ENCODE peak calls at places on chromosomes 6 and 20, in five cellular contexts. One of them, this sample, is unnamed.

GRCh38 chr20:5065489-5066383 is 54.0 kb downstream of the PCNA start:
- DNase-seq in BJ: peak
- DNase-seq in fibroblast of the aortic adventitia: peak
- DNase-seq in GM13977: no peak
- DNase-seq in cardiac muscle cell: peak
- DNase-seq in this sample: no peak

GRCh38 chr6:129416337-129416990 is 293.5 kb downstream of the ARHGAP18 start:
- DNase-seq in BJ: no peak
- DNase-seq in GM13977: no peak
- DNase-seq in fibroblast of the aortic adventitia: no peak
- DNase-seq in cardiac muscle cell: no peak
- DNase-seq in this sample: no peak

GRCh38 chr20:17725094-17725835 is 25.5 kb downstream of the BANF2 start:
- DNase-seq in GM13977: no peak
- DNase-seq in BJ: no peak
- DNase-seq in cardiac muscle cell: no peak
- DNase-seq in fibroblast of the aortic adventitia: no peak
- DNase-seq in this sample: no peak

GRCh38 chr20:61331542-61331941 is 79.5 kb downstream of the CDH4 start:
- DNase-seq in BJ: no peak
- DNase-seq in fibroblast of the aortic adventitia: no peak
- DNase-seq in GM13977: no peak
- DNase-seq in cardiac muscle cell: peak
- DNase-seq in this sample: no peak

GRCh38 chr6:64896939-64897338 is 810.1 kb downstream of the EYS start:
- DNase-seq in fibroblast of the aortic adventitia: no peak
- DNase-seq in BJ: no peak
- DNase-seq in cardiac muscle cell: no peak
- DNase-seq in GM13977: no peak
- DNase-seq in this sample: no peak

GRCh38 chr6:134071876-134072275 is 19.5 kb upstream of the SLC2A12 start:
- DNase-seq in cardiac muscle cell: no peak
- DNase-seq in fibroblast of the aortic adventitia: no peak
- DNase-seq in BJ: no peak
- DNase-seq in GM13977: no peak
- DNase-seq in this sample: no peak

GRCh38 chr6:157558487-157559200 is 177.7 kb downstream of the ZDHHC14 start:
- DNase-seq in fibroblast of the aortic adventitia: no peak
- DNase-seq in cardiac muscle cell: no peak
- DNase-seq in BJ: no peak
- DNase-seq in GM13977: no peak
- DNase-seq in this sample: no peak

GRCh38 chr6:106486236-106486635 is 125.7 kb downstream of the CRYBG1 start:
- DNase-seq in GM13977: no peak
- DNase-seq in fibroblast of the aortic adventitia: no peak
- DNase-seq in BJ: no peak
- DNase-seq in cardiac muscle cell: no peak
- DNase-seq in this sample: no peak

GRCh38 chr20:44273231-44274215 is 26.4 kb downstream of the GDAP1L1 start:
- DNase-seq in BJ: no peak
- DNase-seq in cardiac muscle cell: no peak
- DNase-seq in GM13977: no peak
- DNase-seq in fibroblast of the aortic adventitia: no peak
- DNase-seq in this sample: peak

GRCh38 chr6:17580518-17581048 is 19.5 kb upstream of the FAM8A1 start:
- DNase-seq in fibroblast of the aortic adventitia: peak
- DNase-seq in GM13977: no peak
- DNase-seq in cardiac muscle cell: peak
- DNase-seq in BJ: no peak
- DNase-seq in this sample: peak

GRCh38 chr6:125512621-125513020 is 210.9 kb upstream of the HDDC2 start:
- DNase-seq in cardiac muscle cell: no peak
- DNase-seq in GM13977: no peak
- DNase-seq in fibroblast of the aortic adventitia: peak
- DNase-seq in BJ: no peak
- DNase-seq in this sample: peak

GRCh38 chr6:3627501-3627900 is 124.0 kb downstream of the PXDC1 start:
- DNase-seq in BJ: no peak
- DNase-seq in GM13977: no peak
- DNase-seq in cardiac muscle cell: no peak
- DNase-seq in fibroblast of the aortic adventitia: no peak
- DNase-seq in this sample: no peak

GRCh38 chr20:3836132-3836531 is 10.5 kb upstream of the MAVS start:
- DNase-seq in cardiac muscle cell: no peak
- DNase-seq in fibroblast of the aortic adventitia: no peak
- DNase-seq in BJ: no peak
- DNase-seq in GM13977: no peak
- DNase-seq in this sample: no peak

GRCh38 chr6:11766056-11766455 is 12.5 kb downstream of the ADTRP start:
- DNase-seq in cardiac muscle cell: peak
- DNase-seq in GM13977: no peak
- DNase-seq in BJ: no peak
- DNase-seq in fibroblast of the aortic adventitia: peak
- DNase-seq in this sample: no peak

GRCh38 chr20:41466836-41467619 is 100.4 kb upstream of the EMILIN3 start:
- DNase-seq in fibroblast of the aortic adventitia: no peak
- DNase-seq in GM13977: no peak
- DNase-seq in BJ: no peak
- DNase-seq in cardiac muscle cell: no peak
- DNase-seq in this sample: no peak
- TF ChIP-seq CTCF in fibroblast of the aortic adventitia: no peak
- TF ChIP-seq CTCF in GM13977: no peak
- TF ChIP-seq CTCF in BJ: no peak
- TF ChIP-seq CTCF in cardiac muscle cell: no peak
- TF ChIP-seq CTCF in this sample: no peak

DNA sequence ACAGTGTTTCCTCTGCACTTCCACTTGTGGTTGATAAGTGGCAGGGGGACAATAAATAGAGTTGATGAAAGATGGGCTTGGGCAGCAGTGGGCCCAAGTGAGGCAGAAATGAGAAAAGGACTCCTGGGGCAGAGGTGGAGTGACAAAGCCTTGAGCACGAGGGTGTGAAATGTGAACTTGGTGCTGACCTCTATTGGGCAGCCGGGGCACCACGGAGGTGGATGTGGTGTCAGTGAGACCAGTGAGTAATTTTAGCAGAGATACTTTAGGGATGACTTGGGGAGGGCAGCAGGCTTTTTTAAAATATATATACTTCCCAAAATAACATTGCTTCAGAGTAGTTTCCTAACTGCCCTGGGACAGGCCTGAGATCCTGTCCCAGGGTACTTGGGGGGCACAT is 30.6 kb upstream of the MYLK2 start:
- DNase-seq in fibroblast of the aortic adventitia: peak
- DNase-seq in GM13977: no peak
- DNase-seq in BJ: no peak
- DNase-seq in cardiac muscle cell: no peak
- DNase-seq in this sample: no peak
- TF ChIP-seq CTCF in fibroblast of the aortic adventitia: peak
- TF ChIP-seq CTCF in GM13977: peak
- TF ChIP-seq CTCF in BJ: peak
- TF ChIP-seq CTCF in cardiac muscle cell: peak
- TF ChIP-seq CTCF in this sample: no peak

GRCh38 chr20:46735436-46735835 is 26.0 kb downstream of the SLC2A10 start:
- DNase-seq in GM13977: no peak
- DNase-seq in BJ: no peak
- DNase-seq in cardiac muscle cell: no peak
- DNase-seq in fibroblast of the aortic adventitia: no peak
- DNase-seq in this sample: no peak
- TF ChIP-seq CTCF in GM13977: no peak
- TF ChIP-seq CTCF in BJ: no peak
- TF ChIP-seq CTCF in cardiac muscle cell: no peak
- TF ChIP-seq CTCF in fibroblast of the aortic adventitia: no peak
- TF ChIP-seq CTCF in this sample: no peak

GRCh38 chr20:24737212-24737850 is 211.7 kb upstream of the CST7 start:
- DNase-seq in GM13977: no peak
- DNase-seq in fibroblast of the aortic adventitia: no peak
- DNase-seq in cardiac muscle cell: no peak
- DNase-seq in BJ: no peak
- DNase-seq in this sample: no peak
- TF ChIP-seq CTCF in GM13977: no peak
- TF ChIP-seq CTCF in fibroblast of the aortic adventitia: no peak
- TF ChIP-seq CTCF in cardiac muscle cell: no peak
- TF ChIP-seq CTCF in BJ: no peak
- TF ChIP-seq CTCF in this sample: no peak

DNA sequence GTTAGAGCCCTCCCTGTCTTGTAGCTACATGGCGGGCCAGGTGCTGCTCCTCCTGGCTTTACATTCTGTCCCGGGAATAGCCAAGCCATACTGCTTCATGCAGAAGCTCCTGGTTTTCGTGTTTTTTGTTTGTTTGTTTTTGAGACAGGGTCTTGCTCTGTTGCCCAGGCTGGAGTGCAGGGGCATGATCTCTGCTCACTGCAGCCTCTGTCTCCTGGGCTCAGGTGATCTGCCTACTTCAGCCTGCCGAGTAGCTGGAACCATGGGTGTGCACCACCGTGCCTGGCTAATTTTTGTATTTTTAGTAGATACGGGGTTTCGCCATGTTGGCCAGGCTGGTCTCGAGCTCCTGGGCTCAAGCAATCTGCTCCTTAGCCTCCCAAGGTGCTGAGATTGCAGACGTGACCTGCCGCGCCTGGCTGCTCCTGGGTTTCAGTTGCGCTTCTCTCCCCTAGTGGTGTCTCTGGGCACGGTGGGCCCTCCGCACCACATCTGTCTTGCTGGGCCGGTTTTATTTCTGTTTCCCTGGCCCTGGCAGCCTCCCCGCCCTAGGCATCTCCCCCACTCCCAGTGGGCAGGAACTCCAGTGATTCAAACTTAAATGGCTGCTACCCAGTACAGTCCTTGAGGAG is 12.9 kb downstream of the CDYL start:
- DNase-seq in fibroblast of the aortic adventitia: no peak
- DNase-seq in cardiac muscle cell: no peak
- DNase-seq in BJ: no peak
- DNase-seq in GM13977: no peak
- DNase-seq in this sample: no peak
- TF ChIP-seq CTCF in fibroblast of the aortic adventitia: no peak
- TF ChIP-seq CTCF in cardiac muscle cell: no peak
- TF ChIP-seq CTCF in BJ: no peak
- TF ChIP-seq CTCF in GM13977: peak
- TF ChIP-seq CTCF in this sample: no peak

GRCh38 chr20:50112512-50113419 is at the start of gene UBE2V1:
- DNase-seq in cardiac muscle cell: peak
- DNase-seq in GM13977: peak
- DNase-seq in fibroblast of the aortic adventitia: peak
- DNase-seq in BJ: peak
- DNase-seq in this sample: peak
- TF ChIP-seq CTCF in cardiac muscle cell: peak
- TF ChIP-seq CTCF in GM13977: peak
- TF ChIP-seq CTCF in fibroblast of the aortic adventitia: peak
- TF ChIP-seq CTCF in BJ: peak
- TF ChIP-seq CTCF in this sample: peak

GRCh38 chr6:87887266-87887665 is 160.4 kb upstream of the SPACA1 start:
- DNase-seq in BJ: no peak
- DNase-seq in fibroblast of the aortic adventitia: no peak
- DNase-seq in GM13977: no peak
- DNase-seq in cardiac muscle cell: no peak
- DNase-seq in this sample: no peak
- TF ChIP-seq CTCF in BJ: no peak
- TF ChIP-seq CTCF in fibroblast of the aortic adventitia: no peak
- TF ChIP-seq CTCF in GM13977: no peak
- TF ChIP-seq CTCF in cardiac muscle cell: no peak
- TF ChIP-seq CTCF in this sample: no peak

GRCh38 chr6:93417421-93417996 is 1.9 kb downstream of the EPHA7 start:
- DNase-seq in BJ: no peak
- DNase-seq in cardiac muscle cell: peak
- DNase-seq in GM13977: peak
- DNase-seq in fibroblast of the aortic adventitia: peak
- DNase-seq in this sample: no peak
- TF ChIP-seq CTCF in BJ: no peak
- TF ChIP-seq CTCF in cardiac muscle cell: peak
- TF ChIP-seq CTCF in GM13977: no peak
- TF ChIP-seq CTCF in fibroblast of the aortic adventitia: no peak
- TF ChIP-seq CTCF in this sample: no peak